ENCODE peak calls at places on chromosomes 11 and 22, in seven cellular contexts. H is right lobe of liver, C is suprapubic skin, S is heart right ventricle, A is A549, Q is esophagus squamous epithelium, P is H1. T is an unnamed sample. For H3K4me1, the result is how much of the 10 kb centered on the place peaks cover.

GRCh38 chr22:31436132-31436531 is 36.7 kb downstream of the DRG1 start:
- DNase-seq in H (no peak), C (no peak), S (no peak), A (no peak), Q (no peak), P (no peak), T (peak)

GRCh38 chr22:44535362-44536095 is 37.5 kb upstream of the RTL6 start:
- DNase-seq in H (no peak), C (no peak), S (no peak), A (no peak), Q (no peak), P (no peak), T (no peak)

GRCh38 chr11:3121931-3122774 is 43.0 kb downstream of the OSBPL5 start:
- DNase-seq in H (peak), C (peak), S (no peak), A (no peak), Q (no peak), P (no peak), T (peak)

GRCh38 chr11:73359930-73360742 is 16.1 kb upstream of the RELT start:
- DNase-seq in H (no peak), C (no peak), S (no peak), A (peak), Q (no peak), P (peak), T (peak)

GRCh38 chr11:2655320-2655719 is 44.5 kb downstream of the KCNQ1OT1 start:
- DNase-seq in H (no peak), C (no peak), S (no peak), A (no peak), Q (no peak), P (no peak), T (no peak)

GRCh38 chr11:61602775-61603569 is 22.1 kb upstream of the SYT7 start:
- DNase-seq in H (no peak), C (peak), S (peak), A (no peak), Q (no peak), P (no peak), T (peak)

GRCh38 chr22:47570851-47571250 is 808.4 kb downstream of the TBC1D22A start:
- DNase-seq in H (peak), C (peak), S (no peak), A (no peak), Q (no peak), P (no peak), T (no peak)

GRCh38 chr11:118003021-118003423 is 16.8 kb downstream of the IL10RA start:
- DNase-seq in H (no peak), C (peak), S (no peak), A (no peak), Q (no peak), P (no peak), T (no peak)

GRCh38 chr11:102596578-102596977 is 28.6 kb downstream of the MMP20 start:
- DNase-seq in H (no peak), C (no peak), S (no peak), A (no peak), Q (no peak), P (no peak), T (no peak)

GRCh38 chr22:27192135-27192900 is 534.9 kb downstream of the MIAT start:
- DNase-seq in H (no peak), C (peak), S (no peak), A (no peak), Q (no peak), P (no peak), T (no peak)

GRCh38 chr11:132604446-132604845 is 927.9 kb downstream of the OPCML start:
- DNase-seq in H (no peak), C (no peak), S (no peak), A (no peak), Q (no peak), P (no peak), T (no peak)

GRCh38 chr22:32475428-32476010 is 908 bp downstream of the FBXO7 start:
- DNase-seq in H (peak), C (no peak), S (peak), A (peak), Q (no peak), P (peak), T (peak)

GRCh38 chr11:70070736-70071135 is 7.4 kb upstream of the ANO1 start:
- DNase-seq in H (no peak), C (peak), S (peak), A (no peak), Q (no peak), P (peak), T (no peak)

GRCh38 chr11:119758291-119758690 is 29.3 kb upstream of the NECTIN1 start:
- DNase-seq in H (no peak), C (no peak), S (no peak), A (no peak), Q (no peak), P (no peak), T (no peak)

GRCh38 chr11:62542750-62543567 is 3.6 kb downstream of the AHNAK start:
- DNase-seq in H (peak), C (peak), S (peak), A (peak), Q (no peak), P (peak), T (peak)

GRCh38 chr22:39068033-39068785 is 8.9 kb upstream of the APOBEC3G start:
- DNase-seq in H (no peak), C (no peak), S (no peak), A (no peak), Q (no peak), P (no peak), T (no peak)

GRCh38 chr22:19812910-19813309 is 41.8 kb downstream of the GNB1L start:
- DNase-seq in H (no peak), C (peak), S (no peak), A (no peak), Q (no peak), P (peak), T (no peak)

GRCh38 chr11:102599642-102600261 is 25.4 kb downstream of the MMP20 start:
- DNase-seq in H (no peak), C (no peak), S (no peak), A (peak), Q (no peak), P (no peak), T (no peak)

GRCh38 chr22:42303304-42304020 is 33.0 kb upstream of the TCF20 start:
- DNase-seq in H (no peak), C (no peak), S (no peak), A (no peak), Q (no peak), P (no peak), T (no peak)

GRCh38 chr11:95093548-95093947 is 3.9 kb downstream of the ENDOD1 start:
- DNase-seq in H (no peak), C (no peak), S (no peak), A (no peak), Q (no peak), P (no peak), T (no peak)

GRCh38 chr11:102575016-102575415 is 44.5 kb upstream of the MMP7 start:
- DNase-seq in H (no peak), C (no peak), S (no peak), A (no peak), Q (no peak), P (no peak), T (no peak)

GRCh38 chr11:76803811-76804600 is 20.9 kb downstream of the TSKU start:
- DNase-seq in H (no peak), C (peak), S (no peak), A (peak), Q (no peak), P (no peak), T (no peak)

GRCh38 chr22:21594865-21595452 is 27.4 kb downstream of the UBE2L3 start:
- DNase-seq in H (no peak), C (no peak), S (no peak), A (no peak), Q (no peak), P (no peak), T (no peak)

GRCh38 chr11:12130180-12130980 is 20.0 kb downstream of the MICAL2 start:
- DNase-seq in H (no peak), C (no peak), S (no peak), A (no peak), Q (no peak), P (no peak), T (no peak)

GRCh38 chr11:2563216-2564007 is 118.6 kb downstream of the KCNQ1 start:
- DNase-seq in H (no peak), C (no peak), S (no peak), A (no peak), Q (no peak), P (no peak), T (no peak)

GRCh38 chr11:7511405-7511804 is 2.4 kb upstream of the PPFIBP2 start:
- DNase-seq in H (peak), C (no peak), S (peak), A (no peak), Q (no peak), P (no peak), T (peak)

GRCh38 chr11:64763804-64764611 is 4.2 kb upstream of the PYGM start:
- DNase-seq in H (no peak), C (no peak), S (no peak), A (no peak), Q (no peak), P (no peak), T (peak)

GRCh38 chr11:14029971-14030531 is 67.5 kb downstream of the SPON1 start:
- DNase-seq in H (peak), C (no peak), S (peak), A (peak), Q (no peak), P (no peak), T (no peak)

GRCh38 chr11:116808262-116809175 is 14.6 kb downstream of the APOA4 start:
- DNase-seq in H (peak), C (no peak), S (no peak), A (no peak), Q (no peak), P (no peak), T (no peak)

GRCh38 chr11:16780698-16781550 is 42.5 kb downstream of the C11orf58 start:
- DNase-seq in H (no peak), C (no peak), S (no peak), A (no peak), Q (no peak), P (no peak), T (no peak)

GRCh38 chr11:1163321-1163910 is 5.7 kb downstream of the MUC5AC start:
- DNase-seq in H (peak), C (peak), S (no peak), A (no peak), Q (no peak), P (no peak), T (no peak)

DNA sequence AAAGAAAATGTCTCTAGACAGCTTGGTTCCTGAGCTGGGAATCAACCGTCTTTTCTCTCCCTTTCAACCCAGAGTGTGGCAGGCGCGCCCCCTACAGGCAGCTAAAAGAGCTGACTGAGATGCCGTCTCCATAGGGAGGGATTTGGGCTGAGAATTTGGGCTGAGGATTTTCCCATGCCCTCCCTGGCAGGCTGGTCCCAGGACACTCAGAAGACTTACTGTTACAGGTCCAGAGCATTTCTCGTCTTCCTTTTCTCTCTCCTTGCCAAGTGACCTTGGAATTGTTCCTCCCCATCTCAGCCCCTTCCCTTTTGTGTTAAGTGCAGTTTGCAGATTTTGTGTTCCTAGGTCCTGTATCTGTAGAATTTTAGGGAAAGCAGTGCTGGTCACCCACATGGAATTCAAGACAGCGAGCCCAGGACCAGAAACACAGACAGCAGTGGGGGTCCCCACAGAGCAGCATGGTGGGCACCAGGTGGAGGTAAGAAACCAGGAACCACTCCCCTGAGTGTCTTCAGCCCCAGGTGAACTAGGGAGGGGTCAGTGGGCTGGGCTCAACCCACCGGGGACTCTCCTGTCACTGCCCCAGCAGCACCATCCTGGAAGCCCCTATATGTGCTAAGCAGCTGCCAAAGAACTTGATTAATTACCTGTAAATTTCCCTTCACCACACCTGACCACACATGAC is 9.9 kb upstream of the IGLL5 start:
- DNase-seq in H (peak), C (no peak), S (peak), A (peak), Q (no peak), P (peak), T (peak)
- H3K4me1 ChIP-seq in H (under half), C (under half), S (under half), A (under half), Q (under half), P (under half), T (under half)

DNA sequence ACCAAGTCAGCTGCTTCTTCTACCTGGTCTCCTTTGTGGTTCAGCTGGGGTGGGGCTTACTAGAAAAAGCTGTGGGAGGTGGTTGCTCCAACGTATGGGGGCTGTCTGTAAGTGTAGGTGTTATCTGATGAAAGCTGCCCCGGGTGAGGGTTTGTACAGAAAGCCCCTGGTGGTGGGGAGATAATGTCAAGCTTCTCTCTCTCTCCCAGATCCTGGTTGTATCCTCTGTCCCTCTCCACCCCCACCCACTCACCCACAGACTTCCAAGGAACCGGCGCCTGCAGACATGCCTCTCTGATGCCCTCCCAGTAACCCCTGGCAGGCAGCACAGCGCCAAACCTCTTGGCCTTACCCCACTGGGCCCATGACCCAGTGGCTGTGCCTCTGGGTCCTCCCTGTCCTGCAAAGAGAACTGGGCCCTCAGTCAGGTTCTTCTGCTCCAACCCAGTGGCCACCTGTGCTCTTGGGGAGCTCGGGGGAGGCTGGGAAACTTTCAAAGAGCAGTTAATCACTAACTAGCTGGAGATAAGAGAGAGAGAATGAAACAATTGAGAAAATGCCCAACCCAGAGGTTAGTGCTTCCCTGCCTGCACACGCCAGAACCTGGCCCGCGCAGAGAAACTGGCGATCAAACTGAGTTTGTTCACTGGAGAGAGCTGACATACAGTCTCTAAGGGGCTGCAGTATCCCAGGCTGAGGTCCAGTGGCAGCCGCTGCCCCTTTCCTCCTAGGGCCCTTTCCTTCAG is 20.4 kb upstream of the EHF start:
- DNase-seq in H (peak), C (no peak), S (no peak), A (peak), Q (no peak), P (no peak), T (no peak)
- H3K27ac ChIP-seq in H (no peak), C (peak), S (no peak), A (peak), Q (peak), P (no peak), T (no peak)

DNA sequence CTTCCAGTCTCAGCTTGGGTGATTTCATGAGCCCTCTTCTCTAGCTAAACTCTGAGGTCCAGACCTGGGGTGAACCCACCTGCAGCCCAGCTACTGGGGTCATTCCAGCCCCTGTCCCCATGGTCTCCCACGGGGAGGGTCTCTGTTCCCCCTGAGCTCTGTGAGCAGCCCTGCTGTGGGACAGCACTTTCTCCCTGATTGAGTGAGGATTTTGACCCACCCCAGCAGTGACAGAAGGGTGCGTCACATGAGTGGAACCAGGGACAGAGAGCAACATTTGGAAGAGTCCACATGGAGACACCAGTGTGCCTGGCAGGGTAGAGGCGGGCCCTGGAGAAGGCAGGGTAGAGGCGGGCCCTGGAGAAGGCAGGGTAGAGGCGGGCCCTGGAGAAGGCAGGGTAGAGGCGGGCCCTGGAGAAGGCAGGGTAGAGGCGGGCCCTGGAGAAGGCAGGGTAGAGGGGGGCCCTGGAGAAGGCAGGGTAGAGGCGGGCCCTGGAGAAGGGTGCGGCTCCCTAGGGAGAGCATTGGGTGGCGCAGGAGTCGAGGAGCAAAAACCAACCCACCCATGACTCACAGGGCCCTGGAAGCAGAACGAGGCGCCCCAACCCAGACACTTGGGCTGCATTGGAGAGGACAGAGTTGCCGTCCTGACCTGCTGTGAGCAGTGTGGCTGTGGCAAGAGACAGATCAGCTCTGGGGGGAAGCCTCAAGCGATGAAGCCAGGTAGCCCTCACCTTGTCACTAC is 227.7 kb upstream of the B3GAT1 start:
- DNase-seq in H (no peak), C (no peak), S (no peak), A (no peak), Q (no peak), P (no peak), T (no peak)
- TF ChIP-seq CTCF in H (no peak), C (no peak), S (no peak), A (no peak), Q (no peak), P (no peak), T (no peak)

DNA sequence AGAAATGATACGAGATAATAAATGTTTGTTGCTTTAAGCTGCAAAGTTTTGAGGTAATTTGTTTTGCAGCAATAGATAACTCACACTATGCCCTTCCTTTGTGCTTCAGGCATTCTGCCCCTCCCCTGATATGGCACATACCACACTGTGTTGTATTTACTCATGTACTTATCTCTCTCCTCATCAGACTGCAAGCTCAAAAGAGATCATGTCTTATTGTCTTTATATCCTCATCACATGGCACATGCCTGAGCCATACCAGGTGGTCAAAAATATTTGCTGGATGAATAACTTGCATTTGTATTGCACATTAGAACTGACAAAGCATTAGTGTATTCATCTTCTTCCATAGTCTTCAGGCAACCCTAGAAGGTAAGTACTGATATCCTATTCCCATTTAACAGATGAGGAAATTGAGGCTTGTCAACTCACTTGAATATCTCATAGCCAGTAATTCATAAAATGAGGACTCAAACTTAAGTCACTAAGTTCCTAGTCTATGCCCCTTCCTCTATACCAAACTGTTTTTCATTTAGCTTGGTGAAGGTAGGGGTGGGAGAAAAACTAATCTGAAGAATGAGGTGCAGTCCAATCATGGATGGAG is 83.9 kb upstream of the EED start:
- DNase-seq in H (no peak), C (no peak), S (no peak), A (peak), Q (no peak), P (no peak), T (no peak)
- H3K4me1 ChIP-seq in H (under half), C (under half), S (under half), A (under half), Q (under half), P (under half), T (under half)

DNA sequence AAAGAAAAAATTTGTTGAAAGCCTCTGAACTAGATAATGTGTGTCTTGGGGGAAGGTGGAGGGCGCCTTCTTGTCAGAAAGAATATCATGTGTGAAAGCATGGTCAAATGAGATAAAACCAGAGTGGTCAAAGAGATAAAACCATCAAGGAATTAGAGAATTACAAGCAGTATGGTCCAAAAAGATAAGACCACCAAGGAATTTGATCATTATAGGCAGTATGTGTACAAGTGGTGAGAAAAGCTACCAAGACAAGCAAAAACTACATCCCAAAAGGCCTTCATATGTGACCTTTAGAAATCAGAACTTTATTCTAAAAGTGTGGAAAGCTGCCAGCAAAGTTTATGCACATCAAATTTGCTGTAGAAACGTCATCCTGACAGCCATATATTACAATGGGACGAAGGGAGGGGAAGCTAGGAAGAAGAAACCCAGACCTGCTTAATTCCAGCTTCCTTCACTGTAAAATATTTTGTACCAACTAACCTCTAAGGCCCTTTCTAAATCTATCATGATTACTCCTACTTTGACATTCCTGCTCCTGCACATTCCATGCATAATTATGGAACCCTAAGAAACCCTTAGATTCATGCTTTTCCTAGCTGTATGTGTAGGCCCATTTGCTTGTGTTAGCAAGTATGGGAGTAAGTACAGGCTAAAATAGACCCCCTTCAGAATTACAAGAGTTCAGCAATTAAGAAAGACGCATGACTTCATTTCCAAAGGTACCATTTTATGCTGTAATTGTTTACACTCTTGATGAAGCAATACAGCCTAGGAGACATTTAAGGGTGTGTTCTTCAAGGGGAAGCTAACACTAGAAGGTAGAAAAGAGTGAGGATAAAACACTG is 51.6 kb downstream of the LGR4 start:
- DNase-seq in H (no peak), C (no peak), S (no peak), A (no peak), Q (no peak), P (no peak), T (no peak)
- H3K27ac ChIP-seq in H (peak), C (peak), S (no peak), A (peak), Q (peak), P (no peak), T (no peak)

T was measured in gastrocnemius medialis.